ENCODE peak calls at places on chromosomes 4 and X, in seven cellular contexts. N is tibial artery; H is H54; J is CD4-positive, CD25-positive, alpha-beta regulatory T cell; E is M059J; L is activated CD4-positive, alpha-beta T cell treated with anti-CD3 and anti-CD28 coated beads, Interleukin-2, amount 50 U/mL, for 1 hour; A is thoracic aorta. C is an unnamed sample.

GRCh38 chr4:3371038-3371437 is 70.7 kb upstream of the HGFAC start:
- DNase-seq in N (no peak), H (no peak), J (no peak), E (no peak), L (no peak), A (no peak), C (no peak)

GRCh38 chr4:171186700-171187099 is 626.5 kb upstream of the GALNTL6 start:
- DNase-seq in N (no peak), H (no peak), J (no peak), E (no peak), L (no peak), A (no peak), C (no peak)

GRCh38 chr4:65917486-65917885 is 247.2 kb upstream of the EPHA5 start:
- DNase-seq in N (no peak), H (no peak), J (no peak), E (peak; percentile 69), L (no peak), A (no peak), C (no peak)

GRCh38 chrX:41906515-41907165 is 16.7 kb downstream of the CASK start:
- DNase-seq in N (no peak), H (no peak), J (no peak), E (peak; percentile 82), L (no peak), A (no peak), C (no peak)

GRCh38 chr4:76489799-76490176 is 54.8 kb downstream of the SHROOM3 start:
- DNase-seq in N (no peak), H (no peak), J (no peak), E (no peak), L (no peak), A (no peak), C (no peak)

GRCh38 chrX:96707829-96708228 is 23.2 kb downstream of the DIAPH2 start:
- DNase-seq in N (no peak), H (no peak), J (no peak), E (no peak), L (no peak), A (no peak), C (no peak)

GRCh38 chr4:85717366-85717765 is 242.4 kb downstream of the ARHGAP24 start:
- DNase-seq in N (no peak), H (no peak), J (no peak), E (no peak), L (no peak), A (no peak), C (no peak)

GRCh38 chrX:554271-554670 is 76.3 kb upstream of the SHOX start:
- DNase-seq in N (no peak), H (no peak), J (no peak), E (no peak), L (no peak), A (no peak), C (no peak)

GRCh38 chr4:78568640-78569261 is 17.2 kb downstream of the ANXA3 start:
- DNase-seq in N (no peak), H (no peak), J (no peak), E (no peak), L (no peak), A (no peak), C (no peak)

GRCh38 chr4:8060632-8061031 is 98.0 kb downstream of the ABLIM2 start:
- DNase-seq in N (no peak), H (no peak), J (no peak), E (no peak), L (no peak), A (no peak), C (no peak)

GRCh38 chrX:85922821-85923220 is 124.5 kb downstream of the CHM start:
- DNase-seq in N (no peak), H (no peak), J (no peak), E (peak; percentile 36), L (no peak), A (no peak), C (no peak)

GRCh38 chr4:53532521-53532920 is 58.8 kb downstream of the LNX1 start:
- DNase-seq in N (no peak), H (no peak), J (no peak), E (no peak), L (no peak), A (no peak), C (no peak)

GRCh38 chr4:85756938-85757337 is 282.0 kb downstream of the ARHGAP24 start:
- DNase-seq in N (no peak), H (no peak), J (no peak), E (peak; percentile 46), L (no peak), A (no peak), C (no peak)

GRCh38 chrX:74015379-74016019 is 288.5 kb upstream of the ZCCHC13 start:
- DNase-seq in N (peak; percentile 45), H (peak; percentile 17), J (peak; percentile 81), E (peak; percentile 76), L (peak; percentile 55), A (peak; percentile 3), C (peak; percentile 77)

GRCh38 chr4:14977836-14978235 is 24.4 kb upstream of the CPEB2 start:
- DNase-seq in N (no peak), H (no peak), J (no peak), E (peak; percentile 61), L (no peak), A (no peak), C (no peak)

GRCh38 chrX:75228854-75229253 is 45.0 kb upstream of the UPRT start:
- DNase-seq in N (no peak), H (no peak), J (no peak), E (no peak), L (no peak), A (no peak), C (no peak)

GRCh38 chr4:139556735-139557505 is 901 bp upstream of the SETD7 start:
- DNase-seq in N (peak; percentile 57), H (no peak), J (peak; percentile 78), E (peak; percentile 45), L (peak; percentile 50), A (peak; percentile 21), C (peak; percentile 42)

GRCh38 chr4:972651-973424 is 531 bp downstream of the DGKQ start:
- DNase-seq in N (no peak), H (peak; percentile 53), J (peak; percentile 65), E (peak; percentile 20), L (peak; percentile 54), A (no peak), C (peak; percentile 44)

GRCh38 chr4:145195167-145195952 is 15.0 kb upstream of the OTUD4 start:
- DNase-seq in N (no peak), H (no peak), J (no peak), E (no peak), L (no peak), A (no peak), C (no peak)

GRCh38 chr4:68176904-68177303 is 47.2 kb upstream of the TMPRSS11F start:
- DNase-seq in N (no peak), H (no peak), J (no peak), E (no peak), L (no peak), A (no peak), C (no peak)

GRCh38 chrX:40041915-40042314 is 55.8 kb downstream of the BCOR start:
- DNase-seq in N (no peak), H (no peak), J (no peak), E (no peak), L (no peak), A (no peak), C (no peak)

GRCh38 chr4:102787096-102787867 is 26.5 kb upstream of the MANBA start:
- DNase-seq in N (no peak), H (no peak), J (no peak), E (peak; percentile 24), L (no peak), A (no peak), C (no peak)

GRCh38 chr4:173516621-173517612 is 13.1 kb downstream of the HAND2 start:
- DNase-seq in N (peak; percentile 10), H (no peak), J (no peak), E (no peak), L (no peak), A (no peak), C (no peak)

GRCh38 chrX:137033774-137034507 is at the start of gene GPR101:
- DNase-seq in N (no peak), H (no peak), J (peak; percentile 16), E (no peak), L (no peak), A (no peak), C (no peak)

GRCh38 chr4:108417923-108418322 is 202.5 kb upstream of the RPL34 start:
- DNase-seq in N (no peak), H (peak; percentile 19), J (no peak), E (peak; percentile 8), L (no peak), A (no peak), C (no peak)

C was measured in HTR-8/SVneo.